ENCODE peak calls at places on chromosomes 11 and 22, in seven cellular contexts. C, S, J, O, D, P and W are unnamed samples.

GRCh38 chr11:36431429-36432092 is 78.5 kb downstream of the TRAF6 start:
- DNase-seq in O (no peak), S (no peak), J (no peak), C (peak), P (peak), D (no peak), W (no peak)

GRCh38 chr11:119051440-119052162 is 5.4 kb downstream of the HYOU1 start:
- DNase-seq in P (no peak), S (no peak), D (no peak), J (no peak), C (no peak), O (no peak), W (no peak)

GRCh38 chr11:114569781-114570180 is 10.1 kb upstream of the NXPE1 start:
- DNase-seq in C (no peak), D (no peak), S (no peak), O (no peak), J (no peak), P (no peak), W (no peak)

GRCh38 chr11:99277281-99277680 is 256.5 kb downstream of the CNTN5 start:
- DNase-seq in D (no peak), C (no peak), J (no peak), S (no peak), O (no peak), P (no peak), W (no peak)

GRCh38 chr11:8593935-8594909 is at the start of gene STK33:
- DNase-seq in J (peak), O (peak), P (no peak), C (no peak), D (no peak), S (no peak), W (peak)

GRCh38 chr22:36541831-36542391 is 12.9 kb upstream of the EIF3D start:
- DNase-seq in C (no peak), D (no peak), O (no peak), J (no peak), S (no peak), P (peak), W (peak)

GRCh38 chr11:73267122-73267846 is 4.9 kb upstream of the P2RY6 start:
- DNase-seq in P (no peak), S (no peak), J (peak), D (no peak), O (no peak), C (no peak), W (no peak)

GRCh38 chr22:19872779-19873137 is 18.1 kb upstream of the GNB1L start:
- DNase-seq in J (no peak), D (no peak), O (no peak), P (no peak), S (no peak), C (no peak), W (no peak)

GRCh38 chr11:47376543-47377371 is 1.6 kb downstream of the SPI1 start:
- DNase-seq in D (no peak), P (no peak), J (no peak), C (no peak), O (peak), S (no peak), W (no peak)